ENCODE peak calls at places on chromosomes 11 and 22, in six cellular contexts. K, W, F, B, I and N are unnamed samples.

GRCh38 chr11:69931994-69932910 is 113.0 kb upstream of the FGF3 start:
- DNase-seq in K (no peak), W (no peak), F (no peak), B (no peak), I (no peak), N (no peak)

GRCh38 chr11:60633645-60634044 is 65.8 kb upstream of the MS4A8 start:
- DNase-seq in K (no peak), W (no peak), F (no peak), B (no peak), I (no peak), N (no peak)

GRCh38 chr11:67055812-67056211 is 835 bp upstream of the RHOD start:
- DNase-seq in K (no peak), W (no peak), F (peak), B (no peak), I (no peak), N (no peak)

GRCh38 chr11:10847960-10848860 is 9.6 kb downstream of the ZBED5 start:
- DNase-seq in K (no peak), W (no peak), F (no peak), B (no peak), I (no peak), N (no peak)

GRCh38 chr11:15200696-15201095 is 86.0 kb downstream of the INSC start:
- DNase-seq in K (no peak), W (no peak), F (no peak), B (no peak), I (no peak), N (no peak)

GRCh38 chr22:19229600-19229999 is 51.1 kb upstream of the SLC25A1 start:
- DNase-seq in K (no peak), W (no peak), F (no peak), B (no peak), I (no peak), N (no peak)

GRCh38 chr11:122721201-122721963 is 65.9 kb downstream of the UBASH3B start:
- DNase-seq in K (no peak), W (peak), F (no peak), B (no peak), I (no peak), N (no peak)

GRCh38 chr11:85821636-85822035 is 10.7 kb upstream of the SYTL2 start:
- DNase-seq in K (no peak), W (peak), F (no peak), B (no peak), I (no peak), N (no peak)

GRCh38 chr11:60872952-60873524 is 5.7 kb downstream of the ZP1 start:
- DNase-seq in K (no peak), W (peak), F (no peak), B (peak), I (no peak), N (no peak)

GRCh38 chr22:50714150-50714549 is 23.9 kb upstream of the ACR start:
- DNase-seq in K (no peak), W (no peak), F (no peak), B (no peak), I (no peak), N (no peak)

GRCh38 chr11:113534625-113535024 is 59.4 kb upstream of the DRD2 start:
- DNase-seq in K (no peak), W (no peak), F (no peak), B (no peak), I (no peak), N (no peak)

GRCh38 chr22:23248583-23248982 is 68.3 kb downstream of the BCR start:
- DNase-seq in K (no peak), W (peak), F (no peak), B (peak), I (no peak), N (no peak)

GRCh38 chr22:31945971-31946680 is 1.8 kb downstream of the YWHAH start:
- DNase-seq in K (no peak), W (no peak), F (no peak), B (no peak), I (no peak), N (no peak)

GRCh38 chr11:129992161-129992944 is 10.3 kb downstream of the PRDM10 start:
- DNase-seq in K (no peak), W (peak), F (no peak), B (peak), I (no peak), N (no peak)

GRCh38 chr22:20750461-20751184 is 23.3 kb upstream of the SERPIND1 start:
- DNase-seq in K (peak), W (peak), F (no peak), B (no peak), I (peak), N (peak)

GRCh38 chr11:30697032-30697431 is 110.9 kb upstream of the MPPED2 start:
- DNase-seq in K (no peak), W (no peak), F (no peak), B (no peak), I (no peak), N (no peak)

GRCh38 chr11:45662665-45663485 is 2.5 kb downstream of the CHST1 start:
- DNase-seq in K (peak), W (peak), F (no peak), B (peak), I (no peak), N (no peak)

GRCh38 chr22:49770454-49771265 is 57.0 kb downstream of the BRD1 start:
- DNase-seq in K (no peak), W (no peak), F (no peak), B (no peak), I (no peak), N (no peak)

GRCh38 chr11:1728281-1728680 is 22.1 kb downstream of the IFITM10 start:
- DNase-seq in K (no peak), W (no peak), F (no peak), B (no peak), I (no peak), N (no peak)

GRCh38 chr22:45584121-45584570 is 81.5 kb downstream of the FBLN1 start:
- DNase-seq in K (no peak), W (peak), F (peak), B (no peak), I (no peak), N (no peak)

GRCh38 chr11:86610559-86611341 is 61.7 kb downstream of the ME3 start:
- DNase-seq in K (no peak), W (no peak), F (no peak), B (peak), I (no peak), N (no peak)

GRCh38 chr11:33953289-33953688 is 61.4 kb upstream of the LMO2 start:
- DNase-seq in K (no peak), W (no peak), F (no peak), B (no peak), I (no peak), N (no peak)

GRCh38 chr11:1749787-1750351 is 526 bp downstream of the IFITM10 start:
- DNase-seq in K (peak), W (peak), F (no peak), B (no peak), I (no peak), N (no peak)

GRCh38 chr11:115499891-115500290 is 4.3 kb downstream of the CADM1 start:
- DNase-seq in K (no peak), W (no peak), F (no peak), B (no peak), I (peak), N (no peak)

GRCh38 chr11:101323997-101324396 is 194.4 kb upstream of the PGR start:
- DNase-seq in K (no peak), W (peak), F (no peak), B (peak), I (no peak), N (no peak)

GRCh38 chr11:119361056-119361787 is 14.7 kb upstream of the MFRP start:
- DNase-seq in K (no peak), W (peak), F (peak), B (peak), I (no peak), N (no peak)

GRCh38 chr22:18996376-18996900 is 60.3 kb upstream of the PRODH start:
- DNase-seq in K (no peak), W (no peak), F (no peak), B (no peak), I (no peak), N (no peak)

GRCh38 chr11:26719289-26719688 is 2.6 kb downstream of the SLC5A12 start:
- DNase-seq in K (no peak), W (no peak), F (no peak), B (peak), I (no peak), N (no peak)

GRCh38 chr11:114296190-114296978 is at the start of gene NNMT:
- DNase-seq in K (peak), W (peak), F (no peak), B (no peak), I (no peak), N (no peak)

GRCh38 chr11:58739725-58740430 is 8.1 kb upstream of the GLYAT start:
- DNase-seq in K (no peak), W (no peak), F (no peak), B (peak), I (no peak), N (no peak)

GRCh38 chr11:74320538-74320937 is 9.1 kb upstream of the P4HA3 start:
- DNase-seq in K (no peak), W (no peak), F (no peak), B (no peak), I (no peak), N (no peak)

GRCh38 chr11:126497581-126498109 is 142.2 kb downstream of the ST3GAL4 start:
- DNase-seq in K (no peak), W (no peak), F (no peak), B (peak), I (no peak), N (no peak)

GRCh38 chr22:20904980-20905355 is 12.2 kb upstream of the CRKL start:
- DNase-seq in K (no peak), W (no peak), F (no peak), B (no peak), I (no peak), N (no peak)

GRCh38 chr22:42229455-42230149 is 40.9 kb downstream of the TCF20 start:
- DNase-seq in K (no peak), W (peak), F (no peak), B (no peak), I (peak), N (no peak)

GRCh38 chr11:71342116-71342515 is 89.7 kb upstream of the SHANK2 start:
- DNase-seq in K (no peak), W (no peak), F (no peak), B (no peak), I (no peak), N (no peak)

GRCh38 chr11:46120711-46121327 is 435 bp downstream of the PHF21A start:
- DNase-seq in K (no peak), W (peak), F (no peak), B (peak), I (peak), N (peak)

GRCh38 chr11:35905901-35906661 is 37.8 kb upstream of the LDLRAD3 start:
- DNase-seq in K (no peak), W (peak), F (no peak), B (no peak), I (peak), N (no peak)